ENCODE peak calls at places on chromosomes 12 and 14, in eight cellular contexts. L is OCI-LY7, T is Panc1, S is RWPE1, P is left ventricle myocardium inferior, Y is foreskin fibroblast, O is AG04450, C is progenitor cell of endocrine pancreas. M is an unnamed sample.

GRCh38 chr14:62181591-62181990 is 419.4 kb downstream of the SNAPC1 start:
- DNase-seq in L (no peak), T (no peak), P (no peak), O (no peak), S (no peak), Y (peak), C (no peak), M (no peak)

GRCh38 chr14:85516239-85517112 is 13.5 kb upstream of the FLRT2 start:
- DNase-seq in Y (peak), O (no peak), S (peak), P (no peak), T (no peak), L (no peak), C (no peak), M (peak)

GRCh38 chr12:52395761-52396434 is 10.2 kb downstream of the KRT82 start:
- DNase-seq in P (no peak), C (peak), T (no peak), O (no peak), S (peak), Y (peak), L (peak), M (no peak)

GRCh38 chr12:47990351-47991105 is 13.7 kb downstream of the COL2A1 start:
- DNase-seq in S (no peak), L (peak), Y (peak), T (no peak), C (no peak), P (no peak), O (no peak), M (no peak)

GRCh38 chr12:131250028-131250950 is 296.6 kb downstream of the ADGRD1 start:
- DNase-seq in L (no peak), P (no peak), T (no peak), O (no peak), Y (no peak), C (no peak), S (no peak), M (no peak)

GRCh38 chr12:95663525-95663924 is 112.2 kb upstream of the USP44 start:
- DNase-seq in P (no peak), S (no peak), Y (no peak), T (no peak), L (no peak), C (no peak), O (no peak), M (peak)

GRCh38 chr12:115451785-115452736 is 768.1 kb upstream of the TBX3 start:
- DNase-seq in T (no peak), P (peak), S (peak), Y (peak), O (no peak), C (peak), L (no peak), M (no peak)

GRCh38 chr12:29640589-29641345 is 143.0 kb downstream of the TMTC1 start:
- DNase-seq in S (peak), Y (peak), P (peak), O (no peak), C (peak), L (no peak), T (no peak), M (no peak)

GRCh38 chr12:123951467-123951866 is 21.2 kb downstream of the CCDC92 start:
- DNase-seq in P (no peak), Y (no peak), C (no peak), T (no peak), S (no peak), L (no peak), O (no peak), M (no peak)

GRCh38 chr12:82398883-82399282 is 40.6 kb downstream of the METTL25 start:
- DNase-seq in C (no peak), T (no peak), O (no peak), P (no peak), Y (no peak), L (no peak), S (no peak), M (no peak)

GRCh38 chr14:65077318-65077717 is 25.0 kb downstream of the MAX start:
- DNase-seq in P (no peak), L (no peak), O (no peak), C (no peak), Y (no peak), T (no peak), S (no peak), M (no peak)

GRCh38 chr12:91852646-91853045 is 293.0 kb downstream of the BTG1 start:
- DNase-seq in T (no peak), S (no peak), C (no peak), O (no peak), Y (peak), L (no peak), P (no peak), M (no peak)

GRCh38 chr12:92036771-92037453 is 108.7 kb downstream of the BTG1 start:
- DNase-seq in Y (peak), L (no peak), S (no peak), P (no peak), O (no peak), C (no peak), T (no peak), M (peak)

GRCh38 chr14:76376878-76377523 is 1.1 kb downstream of the ESRRB start:
- DNase-seq in C (no peak), T (no peak), O (no peak), L (no peak), P (no peak), Y (peak), S (no peak), M (no peak)

GRCh38 chr12:13465641-13466040 is 269.1 kb downstream of the EMP1 start:
- DNase-seq in Y (peak), L (no peak), T (no peak), O (no peak), P (peak), C (no peak), S (no peak), M (no peak)

GRCh38 chr14:100725587-100726387 is 905 bp upstream of the DLK1 start:
- DNase-seq in T (no peak), O (no peak), Y (no peak), L (no peak), C (no peak), S (no peak), P (no peak), M (no peak)

GRCh38 chr12:49626169-49626835 is 2.9 kb downstream of the PRPF40B start:
- DNase-seq in O (no peak), S (no peak), P (no peak), Y (peak), L (no peak), T (no peak), C (no peak), M (no peak)

GRCh38 chr12:93019911-93020224 is 90.8 kb upstream of the EEA1 start:
- DNase-seq in O (no peak), C (no peak), Y (no peak), T (no peak), P (no peak), S (no peak), L (no peak), M (no peak)

GRCh38 chr12:116121453-116121871 is 156.0 kb downstream of the MED13L start:
- DNase-seq in Y (peak), L (no peak), S (no peak), C (no peak), T (no peak), P (no peak), O (no peak), M (no peak)

GRCh38 chr12:116378002-116378401 is 100.5 kb upstream of the MED13L start:
- DNase-seq in P (no peak), L (no peak), T (no peak), O (no peak), S (no peak), C (no peak), Y (no peak), M (no peak)

GRCh38 chr14:67665886-67666285 is 8.5 kb downstream of the VTI1B start:
- DNase-seq in Y (peak), P (no peak), L (no peak), C (no peak), S (no peak), T (no peak), O (no peak), M (no peak)

GRCh38 chr12:80553316-80553715 is 109.3 kb downstream of the PTPRQ start:
- DNase-seq in L (no peak), O (peak), Y (peak), C (no peak), S (peak), T (no peak), P (no peak), M (peak)

GRCh38 chr12:25276199-25276937 is 25.6 kb upstream of the KRAS start:
- DNase-seq in O (peak), S (peak), L (no peak), P (no peak), Y (peak), C (no peak), T (peak), M (peak)

GRCh38 chr12:24496755-24497154 is 452.1 kb downstream of the BCAT1 start:
- DNase-seq in Y (peak), P (no peak), L (no peak), C (no peak), O (peak), S (no peak), T (no peak), M (no peak)

GRCh38 chr12:93387780-93388179 is 10.1 kb downstream of the NUDT4 start:
- DNase-seq in C (no peak), S (peak), P (no peak), Y (peak), L (no peak), O (no peak), T (no peak), M (no peak)

GRCh38 chr12:55736076-55736475 is 6.8 kb upstream of the GDF11 start:
- DNase-seq in O (no peak), C (no peak), T (no peak), P (no peak), L (no peak), S (no peak), Y (no peak), M (no peak)

GRCh38 chr14:96095581-96096476 is 56.7 kb downstream of the C14orf132 start:
- DNase-seq in T (no peak), C (no peak), P (no peak), S (peak), O (peak), Y (peak), L (no peak), M (peak)

GRCh38 chr14:91372680-91373495 is 44.7 kb downstream of the CCDC88C start:
- DNase-seq in S (no peak), O (no peak), P (no peak), C (no peak), L (peak), T (no peak), Y (no peak), M (no peak)

GRCh38 chr12:121762269-121762668 is 31.2 kb downstream of the RHOF start:
- DNase-seq in Y (no peak), S (no peak), L (no peak), P (no peak), C (no peak), O (no peak), T (no peak), M (no peak)

GRCh38 chr12:39763894-39764176 is 144.2 kb upstream of the ABCD2 start:
- DNase-seq in C (no peak), L (no peak), S (no peak), P (no peak), T (no peak), O (no peak), Y (no peak), M (no peak)

GRCh38 chr12:6231359-6232268 is 31.4 kb downstream of the CD9 start:
- DNase-seq in S (no peak), P (no peak), O (no peak), T (no peak), L (no peak), Y (peak), C (no peak), M (no peak)

GRCh38 chr14:88849717-88850116 is 25.3 kb downstream of the TTC8 start:
- DNase-seq in S (no peak), Y (no peak), L (no peak), C (no peak), O (no peak), T (no peak), P (no peak), M (no peak)

GRCh38 chr14:78763746-78764145 is 593.6 kb downstream of the NRXN3 start:
- DNase-seq in S (no peak), P (no peak), O (no peak), Y (no peak), C (no peak), L (no peak), T (no peak), M (no peak)

GRCh38 chr14:42854061-42854460 is 1247.4 kb downstream of the LRFN5 start:
- DNase-seq in Y (no peak), P (no peak), S (no peak), L (no peak), C (no peak), O (peak), T (no peak), M (no peak)

GRCh38 chr12:115577401-115577800 is 700.1 kb downstream of the MED13L start:
- DNase-seq in O (no peak), C (no peak), L (no peak), S (no peak), P (no peak), T (no peak), Y (no peak), M (no peak)

GRCh38 chr14:21825147-21825743 is 151.6 kb upstream of the OR4E1 start:
- DNase-seq in O (no peak), L (peak), Y (no peak), S (peak), T (no peak), C (no peak), P (no peak), M (no peak)

GRCh38 chr12:3213171-3213570 is 136.0 kb downstream of the TSPAN9 start:
- DNase-seq in Y (no peak), O (no peak), T (no peak), S (no peak), C (no peak), L (no peak), P (peak), M (no peak)

GRCh38 chr12:22101749-22102243 is 55.8 kb downstream of the CMAS start:
- DNase-seq in T (no peak), P (no peak), S (peak), O (peak), L (no peak), Y (peak), C (no peak), M (peak)
- TF ChIP-seq CTCF in T (no peak), P (no peak), S (no peak), O (no peak), L (no peak), Y (no peak), C (no peak), M (no peak)

GRCh38 chr14:102805941-102806340 is 28.7 kb downstream of the TRAF3 start:
- DNase-seq in L (no peak), S (no peak), O (no peak), P (no peak), T (no peak), Y (no peak), C (no peak), M (no peak)
- TF ChIP-seq CTCF in L (peak), S (no peak), O (no peak), P (no peak), T (no peak), Y (no peak), C (no peak), M (no peak)

DNA sequence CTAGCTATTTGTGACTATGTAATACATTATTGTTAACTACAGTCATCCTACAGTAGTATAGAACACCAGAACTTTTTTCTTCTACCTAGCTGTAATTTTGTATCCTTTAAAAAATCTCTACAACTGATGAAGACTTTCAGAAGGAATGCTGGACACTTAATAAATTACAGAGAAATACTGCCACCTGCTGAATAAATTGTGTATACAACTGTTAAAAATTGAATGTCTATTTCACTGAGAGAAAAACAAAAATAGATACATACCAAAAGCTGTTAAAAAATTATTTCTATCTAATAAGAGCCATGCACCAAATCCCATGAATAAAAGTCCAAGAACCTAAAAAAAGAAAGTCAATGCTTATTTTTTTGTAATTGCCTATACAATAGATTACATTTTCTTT is 6.6 kb downstream of the TSPAN19 start:
- DNase-seq in P (no peak), C (no peak), T (no peak), Y (peak), L (peak), S (peak), O (no peak), M (no peak)
- TF ChIP-seq CTCF in P (peak), C (peak), T (peak), Y (no peak), L (peak), S (peak), O (peak), M (peak)

DNA sequence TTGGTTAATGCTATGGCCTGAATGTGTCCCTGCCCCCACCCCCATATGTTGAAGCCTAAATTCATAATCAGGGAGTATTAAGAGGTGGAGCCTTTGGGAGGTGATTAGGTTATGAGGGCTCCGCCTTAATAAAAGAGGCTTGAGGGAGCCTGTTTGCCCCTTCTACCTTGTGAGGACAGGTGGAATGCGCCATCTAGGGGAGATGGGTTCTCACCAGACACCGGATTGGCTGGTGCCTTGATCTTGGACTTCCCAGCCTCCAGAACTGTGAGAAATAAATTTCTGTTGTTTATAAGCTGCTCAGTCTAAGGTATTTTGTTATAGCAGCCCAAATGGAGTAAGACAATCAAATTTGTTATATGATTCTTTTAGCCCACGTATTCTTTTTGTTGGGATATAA is 148.3 kb downstream of the PTCSC3 start:
- DNase-seq in P (no peak), C (no peak), S (no peak), Y (no peak), L (peak), T (no peak), O (no peak), M (no peak)
- TF ChIP-seq CTCF in P (no peak), C (no peak), S (no peak), Y (no peak), L (peak), T (peak), O (no peak), M (no peak)

DNA sequence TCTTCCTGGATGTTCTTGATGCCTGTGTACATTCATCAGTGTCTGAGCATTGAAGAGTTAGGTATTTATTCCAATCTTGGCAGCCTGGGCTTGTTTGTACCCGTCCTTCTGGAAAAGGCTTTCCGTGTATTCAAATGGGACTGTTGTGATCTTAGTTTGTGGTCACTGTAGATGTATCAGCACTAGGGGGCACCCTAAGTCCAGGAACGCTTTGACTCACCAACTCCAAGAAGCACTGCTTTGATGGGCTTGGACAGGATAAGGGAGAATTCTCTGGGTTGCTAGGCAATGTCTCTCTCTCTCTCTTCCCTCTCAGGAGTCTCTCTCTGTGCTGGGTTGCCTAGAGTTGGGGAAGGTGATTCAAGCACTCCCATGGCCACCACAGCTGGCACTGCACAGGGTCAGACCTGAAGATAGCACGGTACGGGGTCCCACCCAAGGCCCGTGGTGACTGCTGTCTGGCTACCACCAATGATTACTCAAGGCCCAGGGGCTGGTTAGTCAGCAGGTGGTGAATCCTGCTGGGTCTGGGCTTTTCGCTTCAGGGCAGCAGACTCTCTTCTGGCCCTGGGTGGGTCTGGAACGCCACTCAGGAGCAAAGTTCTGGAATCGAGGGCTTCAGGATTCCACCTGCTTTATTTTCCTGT is 211.1 kb upstream of the RGS6 start:
- DNase-seq in P (no peak), L (peak), C (no peak), Y (peak), S (peak), O (no peak), T (peak), M (peak)
- TF ChIP-seq CTCF in P (peak), L (peak), C (peak), Y (peak), S (no peak), O (peak), T (peak), M (peak)

GRCh38 chr12:113298861-113299545 is 35.9 kb downstream of the SLC8B1 start:
- DNase-seq in O (no peak), C (no peak), Y (peak), P (peak), T (no peak), L (no peak), S (no peak), M (no peak)
- TF ChIP-seq CTCF in O (no peak), C (no peak), Y (no peak), P (peak), T (no peak), L (no peak), S (no peak), M (no peak)

DNA sequence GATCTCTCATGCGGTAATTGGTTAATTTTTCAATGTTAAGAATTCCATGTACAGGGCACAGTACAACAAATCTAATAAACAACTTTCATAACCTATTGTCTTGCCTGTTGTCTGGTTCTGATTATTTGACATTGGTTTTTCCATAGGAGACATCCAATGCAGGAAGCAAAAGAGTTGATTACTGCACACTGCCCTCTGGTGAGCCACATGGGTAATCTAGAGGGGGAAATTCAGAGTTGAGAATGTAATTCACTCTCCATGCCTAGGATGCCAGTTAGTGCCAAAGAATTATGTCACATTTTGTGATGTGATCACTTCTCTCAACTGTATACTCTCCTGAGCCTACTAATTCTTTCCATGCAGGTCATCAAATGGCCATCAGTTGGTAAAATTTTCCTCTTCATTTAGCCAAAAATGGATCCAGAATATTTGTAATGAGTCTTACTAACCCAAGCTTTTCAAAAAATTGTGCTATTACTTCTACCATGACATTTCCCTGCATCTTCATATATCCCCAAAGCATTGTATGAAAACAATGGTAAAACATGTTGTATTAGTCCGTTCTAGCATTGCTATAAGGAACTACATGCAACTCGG is 17.7 kb upstream of the CCDC91 start:
- DNase-seq in S (peak), O (peak), P (no peak), T (peak), C (no peak), Y (peak), L (peak), M (peak)
- TF ChIP-seq CTCF in S (peak), O (peak), P (peak), T (peak), C (peak), Y (peak), L (peak), M (peak)

GRCh38 chr12:132544173-132544468 is 54.2 kb downstream of the FBRSL1 start:
- DNase-seq in S (no peak), L (no peak), O (no peak), T (no peak), C (no peak), Y (no peak), P (no peak), M (no peak)
- TF ChIP-seq CTCF in S (no peak), L (no peak), O (no peak), T (no peak), C (no peak), Y (no peak), P (no peak), M (no peak)

M was measured in AG09319.